ENCODE peak calls at places on chromosomes 3 and 15, in six cellular contexts. S, X, R, D, E and M are unnamed samples. For H3K27me3, the result is how much of the 10 kb centered on the place peaks cover.

GRCh38 chr3:13655074-13655913 is 106.4 kb downstream of the FBLN2 start:
- DNase-seq in E (peak), S (no peak), D (peak), X (no peak), R (peak), M (no peak)

GRCh38 chr15:86620113-86620512 is 540.4 kb downstream of the AGBL1 start:
- DNase-seq in R (no peak), E (no peak), D (no peak), X (no peak), S (no peak), M (no peak)

GRCh38 chr15:45225506-45226273 is 26.3 kb upstream of the SLC28A2 start:
- DNase-seq in S (no peak), X (no peak), R (no peak), D (no peak), E (no peak), M (no peak)

GRCh38 chr3:134406331-134407246 is 32.3 kb upstream of the AMOTL2 start:
- DNase-seq in R (peak), E (peak), D (no peak), X (no peak), S (peak), M (no peak)

GRCh38 chr15:68822818-68823217 is 2.1 kb upstream of the ANP32A start:
- DNase-seq in X (no peak), R (no peak), S (no peak), D (no peak), E (no peak), M (no peak)

GRCh38 chr3:194602580-194603300 is 30.5 kb downstream of the TMEM44 start:
- DNase-seq in D (peak), E (peak), R (no peak), X (no peak), S (no peak), M (no peak)

GRCh38 chr3:140500473-140500872 is 177.4 kb upstream of the TRIM42 start:
- DNase-seq in D (no peak), S (no peak), R (no peak), E (no peak), X (no peak), M (no peak)

GRCh38 chr15:93495799-93496637 is 407.0 kb upstream of the RGMA start:
- DNase-seq in D (no peak), X (no peak), R (no peak), S (no peak), E (peak), M (no peak)

GRCh38 chr15:84600687-84601554 is at the start of gene ZSCAN2:
- DNase-seq in D (peak), E (peak), S (peak), R (peak), X (peak), M (peak)

GRCh38 chr15:60635507-60636352 is 156.8 kb upstream of the ICE2 start:
- DNase-seq in D (no peak), S (no peak), E (peak), X (no peak), R (no peak), M (no peak)

GRCh38 chr3:123636431-123636841 is 51.6 kb upstream of the HACD2 start:
- DNase-seq in X (no peak), S (no peak), R (peak), E (no peak), D (peak), M (no peak)

GRCh38 chr15:68126415-68126814 is 72.3 kb downstream of the PIAS1 start:
- DNase-seq in S (peak), R (no peak), X (no peak), D (no peak), E (no peak), M (no peak)

GRCh38 chr3:109413049-109413448 is 75.7 kb upstream of the DPPA4 start:
- DNase-seq in R (no peak), X (no peak), S (no peak), E (no peak), D (peak), M (no peak)

GRCh38 chr3:150545419-150546225 is 674 bp downstream of the SERP1 start:
- DNase-seq in X (peak), S (no peak), E (peak), R (no peak), D (peak), M (no peak)

GRCh38 chr3:160921020-160921635 is 165.1 kb downstream of the PPM1L start:
- DNase-seq in D (no peak), E (peak), X (no peak), S (no peak), R (no peak), M (no peak)

GRCh38 chr3:178308696-178309278 is 227.4 kb upstream of the KCNMB2 start:
- DNase-seq in S (no peak), D (no peak), R (no peak), E (no peak), X (no peak), M (no peak)

GRCh38 chr3:150059241-150059640 is 88.5 kb upstream of the PFN2 start:
- DNase-seq in E (peak), S (no peak), X (peak), D (no peak), R (no peak), M (no peak)

GRCh38 chr15:85607842-85608241 is 186.9 kb downstream of the KLHL25 start:
- DNase-seq in S (no peak), E (peak), D (no peak), X (no peak), R (no peak), M (peak)

GRCh38 chr15:71781965-71782265 is 28.4 kb upstream of the NR2E3 start:
- DNase-seq in R (no peak), E (no peak), X (no peak), D (no peak), S (no peak), M (no peak)

GRCh38 chr3:42957573-42957972 is 21.5 kb upstream of the GASK1A start:
- DNase-seq in X (no peak), E (no peak), R (no peak), S (no peak), D (no peak), M (no peak)

GRCh38 chr3:42961633-42962032 is 17.5 kb upstream of the GASK1A start:
- DNase-seq in R (peak), E (peak), S (no peak), D (no peak), X (no peak), M (no peak)

GRCh38 chr3:42960282-42960681 is 18.8 kb upstream of the GASK1A start:
- DNase-seq in X (no peak), D (no peak), S (no peak), R (no peak), E (no peak), M (no peak)

GRCh38 chr3:42964286-42964685 is 14.8 kb upstream of the GASK1A start:
- DNase-seq in X (no peak), R (no peak), D (no peak), S (no peak), E (no peak), M (no peak)

DNA sequence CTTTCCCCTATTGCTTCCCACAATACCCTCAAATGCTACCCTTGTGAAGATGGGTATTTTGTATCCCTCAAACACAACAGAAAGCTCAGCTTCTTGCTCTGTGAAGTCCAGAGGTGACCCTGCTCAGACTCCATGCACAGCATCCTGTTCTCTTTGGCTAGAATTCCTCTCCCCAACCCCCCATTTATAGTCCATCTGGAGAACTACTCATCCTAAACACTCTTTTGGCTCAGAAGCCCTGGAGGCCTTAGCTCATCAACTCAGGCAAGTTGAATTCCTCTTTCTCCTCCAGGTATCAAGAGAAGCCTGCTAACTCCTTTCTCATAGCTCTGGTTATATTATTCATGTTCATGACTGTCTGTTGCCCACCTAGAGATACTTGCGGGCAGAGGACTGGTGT is 18.3 kb upstream of the GASK1A start:
- DNase-seq in R (no peak), S (no peak), D (no peak), X (no peak), E (no peak), M (no peak)
- H3K4me3 ChIP-seq in R (no peak), S (no peak), D (no peak), X (no peak), E (no peak), M (no peak)

GRCh38 chr15:42088801-42089640 is 5.3 kb downstream of the PLA2G4D start:
- DNase-seq in D (no peak), X (no peak), R (no peak), E (no peak), S (no peak), M (no peak)

GRCh38 chr15:42087926-42088800 is 6.2 kb downstream of the PLA2G4D start:
- DNase-seq in X (no peak), D (no peak), R (peak), S (no peak), E (no peak), M (no peak)

GRCh38 chr15:42090375-42090774 is 4.0 kb downstream of the PLA2G4D start:
- DNase-seq in R (no peak), E (no peak), S (no peak), D (no peak), X (no peak), M (no peak)

GRCh38 chr15:42090781-42091180 is 3.6 kb downstream of the PLA2G4D start:
- DNase-seq in E (no peak), D (no peak), S (no peak), X (no peak), R (no peak), M (no peak)

GRCh38 chr15:42089942-42090341 is 4.4 kb downstream of the PLA2G4D start:
- DNase-seq in X (no peak), E (no peak), R (no peak), D (no peak), S (no peak), M (no peak)
- H3K27me3 ChIP-seq in X (under half), E (under half), R (under half), D (under half), S (under half), M (under half)

DNA sequence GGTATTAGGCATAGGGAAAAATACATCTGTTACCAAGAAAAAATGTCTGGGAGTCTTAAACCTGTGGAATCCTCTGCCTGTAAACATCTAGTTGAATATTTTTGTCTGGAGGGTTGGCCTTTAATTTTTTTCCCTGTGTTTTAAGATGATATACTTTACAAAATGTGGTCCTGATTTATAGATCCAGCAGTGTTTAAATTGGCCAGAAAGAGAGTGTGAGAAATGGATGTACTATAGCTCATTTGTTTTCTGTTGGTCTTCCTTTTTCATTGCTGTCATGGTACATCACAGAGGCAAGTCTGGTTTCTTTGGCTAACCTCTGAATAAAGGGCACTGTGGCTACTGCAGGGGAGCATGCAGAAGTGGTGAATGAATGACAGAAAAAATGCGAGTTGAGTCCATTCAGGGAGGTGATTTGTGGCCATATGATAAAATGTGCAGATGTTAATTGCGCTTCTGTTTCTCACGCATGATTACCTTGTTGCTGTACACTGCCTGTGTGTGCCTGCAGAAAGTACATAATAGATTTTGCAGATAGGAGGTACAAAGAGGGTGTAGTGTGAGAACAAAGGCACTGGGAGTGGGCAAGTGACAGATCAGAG is 150.0 kb downstream of the NFKBIZ start:
- DNase-seq in S (no peak), X (no peak), E (peak), D (no peak), R (no peak), M (peak)
- H3K4me3 ChIP-seq in S (no peak), X (no peak), E (no peak), D (no peak), R (no peak), M (no peak)

DNA sequence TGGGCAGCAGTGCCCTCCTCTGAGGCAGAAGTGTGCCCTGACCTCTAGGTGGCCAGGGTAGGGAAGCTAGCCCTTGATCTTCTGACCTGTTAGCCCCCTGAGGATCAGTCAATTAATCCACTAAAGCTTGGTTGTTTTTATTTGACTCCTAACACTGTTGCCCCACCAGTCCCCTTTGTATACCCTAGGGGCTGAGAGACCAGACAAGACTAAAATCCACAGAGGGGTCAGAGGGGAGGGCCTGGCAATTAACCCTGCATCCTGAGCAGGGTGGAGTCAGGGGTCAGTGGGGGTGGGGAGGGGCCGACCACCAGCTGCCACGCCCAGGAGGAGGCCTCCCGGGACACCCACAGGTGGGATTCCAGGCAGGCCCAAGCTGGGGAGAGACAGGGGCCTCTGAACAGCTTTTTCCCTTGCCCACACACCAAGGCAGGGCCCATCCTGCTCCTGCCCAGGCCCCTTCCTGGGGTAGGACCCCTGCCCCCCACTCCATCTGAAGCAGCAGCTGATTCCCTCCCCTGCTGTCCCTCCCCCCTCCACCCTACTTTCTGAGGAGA is 52.1 kb downstream of the RHCG start:
- DNase-seq in S (no peak), X (no peak), R (no peak), E (no peak), D (no peak), M (no peak)
- H3K27me3 ChIP-seq in S (under half), X (under half), R (under half), E (under half), D (half or more), M (under half)

GRCh38 chr3:113948015-113948917 is 453 bp downstream of the ZDHHC23 start:
- DNase-seq in S (peak), X (no peak), D (peak), E (peak), R (peak), M (no peak)

GRCh38 chr3:113947372-113948014 is at the start of gene ZDHHC23:
- DNase-seq in D (peak), X (no peak), S (peak), E (peak), R (peak), M (no peak)

DNA sequence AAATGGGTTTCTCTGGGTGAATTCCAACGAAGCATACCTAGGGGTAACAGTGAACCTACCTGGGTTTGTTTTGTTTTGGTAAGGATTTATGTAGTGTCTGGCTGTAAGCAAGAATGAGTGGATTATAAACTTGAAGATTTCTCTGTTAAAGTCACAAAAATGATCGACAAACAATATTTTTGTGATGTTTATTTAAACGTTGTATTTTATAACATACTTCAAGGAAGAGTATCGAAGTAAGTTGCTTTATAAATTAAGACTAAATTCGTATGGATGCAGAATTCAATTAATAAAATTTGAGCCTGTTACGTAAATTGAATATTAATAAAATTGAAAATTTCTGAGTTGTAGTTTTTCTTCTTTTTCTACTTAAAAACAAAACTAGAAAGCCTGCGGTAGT is 982 bp upstream of the ZDHHC23 start:
- DNase-seq in R (no peak), X (no peak), S (no peak), D (no peak), E (no peak), M (no peak)
- H3K4me3 ChIP-seq in R (peak), X (no peak), S (peak), D (peak), E (no peak), M (peak)

GRCh38 chr3:10333359-10333670 is 12.4 kb upstream of the SEC13 start:
- DNase-seq in X (no peak), R (no peak), D (peak), E (no peak), S (no peak), M (no peak)

GRCh38 chr3:10332481-10333358 is 11.8 kb upstream of the SEC13 start:
- DNase-seq in S (no peak), E (no peak), X (no peak), R (no peak), D (peak), M (no peak)

GRCh38 chr3:10329495-10330015 is 8.6 kb upstream of the SEC13 start:
- DNase-seq in R (no peak), D (peak), E (no peak), S (no peak), X (no peak), M (no peak)

GRCh38 chr3:10330319-10330718 is 9.4 kb upstream of the SEC13 start:
- DNase-seq in R (no peak), X (no peak), S (no peak), D (peak), E (no peak), M (no peak)

GRCh38 chr3:10331320-10331719 is 10.4 kb upstream of the SEC13 start:
- DNase-seq in S (no peak), E (no peak), X (no peak), D (no peak), R (no peak), M (no peak)
- H3K27me3 ChIP-seq in S (under half), E (half or more), X (under half), D (half or more), R (under half), M (under half)

GRCh38 chr3:126692858-126693257 is 11.2 kb upstream of the CHCHD6 start:
- DNase-seq in D (no peak), R (peak), S (no peak), X (no peak), E (no peak), M (no peak)
- H3K4me3 ChIP-seq in D (no peak), R (no peak), S (no peak), X (no peak), E (no peak), M (no peak)